ENCODE peak calls at places on chromosomes 1 and 21, in seven cellular contexts. X is IMR-90, Y is GDM1, Q is GM04503, Z is Calu3, V is foreskin fibroblast, W is KG1. O is an unnamed sample.

GRCh38 chr1:3032970-3033794 is 11.9 kb downstream of the ACTRT2 start:
- DNase-seq in V (no peak), X (no peak), W (no peak), Q (no peak), Z (no peak), Y (no peak), O (no peak)

GRCh38 chr1:21579788-21580187 is 70.6 kb downstream of the ALPL start:
- DNase-seq in V (no peak), Y (no peak), X (peak), W (no peak), Q (no peak), Z (no peak), O (no peak)

GRCh38 chr1:68213843-68214242 is 18.5 kb downstream of the WLS start:
- DNase-seq in Z (no peak), W (no peak), Y (no peak), V (peak), X (peak), Q (no peak), O (peak)

GRCh38 chr1:248834343-248834940 is 3.6 kb upstream of the ZNF672 start:
- DNase-seq in W (peak), Q (no peak), Z (no peak), V (no peak), X (no peak), Y (peak), O (no peak)

GRCh38 chr1:27634982-27635362 is at the start of gene FGR:
- DNase-seq in Q (no peak), Y (no peak), Z (no peak), W (no peak), V (no peak), X (no peak), O (no peak)

GRCh38 chr1:32361308-32361673 is 994 bp downstream of the FAM229A start:
- DNase-seq in W (no peak), X (no peak), Z (no peak), Q (no peak), V (peak), Y (no peak), O (no peak)

GRCh38 chr1:15261155-15262002 is 14.4 kb downstream of the FHAD1 start:
- DNase-seq in Y (peak), X (no peak), V (no peak), W (no peak), Z (peak), Q (no peak), O (no peak)

GRCh38 chr1:179369751-179370341 is 4.1 kb downstream of the AXDND1 start:
- DNase-seq in Z (peak), V (peak), X (peak), W (peak), Q (no peak), Y (peak), O (peak)

GRCh38 chr1:233512538-233512937 is 101.4 kb upstream of the KCNK1 start:
- DNase-seq in Y (no peak), X (no peak), V (no peak), Q (no peak), Z (no peak), W (no peak), O (no peak)

GRCh38 chr1:10196991-10197390 is 13.4 kb upstream of the KIF1B start:
- DNase-seq in W (no peak), Z (no peak), Q (no peak), X (peak), V (peak), Y (no peak), O (no peak)

GRCh38 chr1:186849271-186849671 is 20.5 kb downstream of the PLA2G4A start:
- DNase-seq in Y (no peak), W (no peak), Z (peak), V (no peak), X (no peak), Q (no peak), O (no peak)

GRCh38 chr1:43527111-43527878 is 3.4 kb upstream of the PTPRF start:
- DNase-seq in X (no peak), Z (no peak), V (no peak), W (no peak), Q (no peak), Y (no peak), O (no peak)

GRCh38 chr1:16888806-16889178 is 7.0 kb upstream of the RNU1-2 start:
- DNase-seq in W (no peak), V (peak), Z (no peak), Y (no peak), X (no peak), Q (no peak), O (no peak)

GRCh38 chr1:162384601-162385279 is 3.2 kb downstream of the C1orf226 start:
- DNase-seq in X (no peak), V (no peak), Q (no peak), W (no peak), Z (no peak), Y (no peak), O (no peak)

GRCh38 chr1:42750041-42750440 is 10.0 kb upstream of the CLDN19 start:
- DNase-seq in Z (no peak), Y (no peak), Q (no peak), V (no peak), W (no peak), X (no peak), O (no peak)

GRCh38 chr1:66605419-66605997 is 71.6 kb downstream of the SGIP1 start:
- DNase-seq in V (no peak), W (no peak), Q (no peak), Z (no peak), X (no peak), Y (no peak), O (no peak)

GRCh38 chr1:23282967-23283366 is 61.1 kb downstream of the HNRNPR start:
- DNase-seq in Z (no peak), Y (no peak), V (peak), X (peak), W (no peak), Q (peak), O (no peak)

GRCh38 chr1:11211925-11212587 is 22.9 kb downstream of the ANGPTL7 start:
- DNase-seq in Z (no peak), X (no peak), W (no peak), Y (no peak), V (no peak), Q (no peak), O (no peak)

GRCh38 chr1:111987502-111987901 is 2.0 kb downstream of the KCND3 start:
- DNase-seq in X (no peak), W (no peak), Q (no peak), Y (no peak), V (no peak), Z (no peak), O (no peak)

GRCh38 chr1:83910461-83910860 is 88.5 kb downstream of the TTLL7 start:
- DNase-seq in Q (no peak), V (peak), X (peak), W (no peak), Z (no peak), Y (no peak), O (no peak)

GRCh38 chr1:55696181-55696580 is 481.0 kb upstream of the USP24 start:
- DNase-seq in V (peak), Q (peak), Z (no peak), Y (no peak), W (no peak), X (peak), O (no peak)

GRCh38 chr1:85283475-85284199 is 7.2 kb upstream of the BCL10 start:
- DNase-seq in V (no peak), X (no peak), W (no peak), Z (peak), Q (no peak), Y (no peak), O (no peak)

GRCh38 chr21:31455506-31455905 is 111.4 kb upstream of the TIAM1 start:
- DNase-seq in Q (no peak), W (no peak), Y (no peak), Z (no peak), X (no peak), V (no peak), O (no peak)

GRCh38 chr1:114080511-114081144 is 73.0 kb downstream of the SYT6 start:
- DNase-seq in Y (no peak), Q (no peak), W (no peak), X (no peak), Z (no peak), V (no peak), O (no peak)